ENCODE peak calls at places on chromosome 19, in nine cellular contexts. N, J, Z, T, H, S, V, L and X are unnamed samples.

GRCh38 chr19:8096071-8096470 is 43.5 kb downstream of the CCL25 start:
- DNase-seq in V (no peak), N (no peak), S (no peak), T (no peak), J (no peak), H (no peak), Z (no peak), L (no peak), X (no peak)

GRCh38 chr19:44663996-44664395 is 7.3 kb upstream of the CEACAM19 start:
- DNase-seq in Z (no peak), V (no peak), H (no peak), N (no peak), T (no peak), L (no peak), J (no peak), S (no peak), X (no peak)

GRCh38 chr19:33860691-33861090 is 64.0 kb downstream of the KCTD15 start:
- DNase-seq in Z (no peak), L (no peak), V (no peak), J (no peak), H (no peak), N (no peak), S (no peak), T (no peak), X (no peak)

GRCh38 chr19:38142176-38143035 is 81.6 kb downstream of the DPF1 start:
- DNase-seq in T (no peak), N (peak), V (peak), L (peak), J (peak), H (peak), Z (no peak), S (peak), X (peak)

GRCh38 chr19:32816555-32817099 is 52.9 kb downstream of the SLC7A9 start:
- DNase-seq in S (no peak), L (no peak), N (no peak), V (no peak), H (no peak), T (no peak), Z (no peak), J (no peak), X (no peak)

GRCh38 chr19:912181-913079 is 589 bp downstream of the R3HDM4 start:
- DNase-seq in H (peak), S (no peak), L (no peak), Z (no peak), T (no peak), V (no peak), J (peak), N (no peak), X (no peak)

GRCh38 chr19:31173991-31174390 is 175.2 kb downstream of the TSHZ3 start:
- DNase-seq in S (no peak), H (no peak), L (no peak), J (no peak), Z (no peak), N (no peak), T (no peak), V (no peak), X (no peak)

GRCh38 chr19:50772408-50773311 is 2.4 kb downstream of the GPR32 start:
- DNase-seq in V (no peak), H (no peak), L (peak), T (no peak), S (no peak), J (no peak), N (no peak), Z (no peak), X (peak)

GRCh38 chr19:49573009-49573408 is 7.3 kb downstream of the NOSIP start:
- DNase-seq in S (no peak), L (no peak), T (no peak), H (no peak), J (no peak), Z (no peak), N (no peak), V (no peak), X (no peak)

GRCh38 chr19:48249502-48250014 is 6.2 kb downstream of the CARD8 start:
- DNase-seq in H (peak), L (no peak), T (peak), Z (peak), S (no peak), N (no peak), J (no peak), V (no peak), X (no peak)

GRCh38 chr19:49761625-49762311 is 1.3 kb downstream of the TSKS start:
- DNase-seq in H (no peak), N (no peak), T (no peak), L (peak), J (no peak), S (peak), V (peak), Z (no peak), X (peak)

GRCh38 chr19:45470147-45471081 is 2.6 kb downstream of the FOSB start:
- DNase-seq in N (no peak), S (peak), T (peak), Z (peak), H (peak), J (peak), L (peak), V (peak), X (peak)

GRCh38 chr19:38647966-38648788 is 728 bp downstream of the ACTN4 start:
- DNase-seq in L (no peak), H (no peak), J (no peak), N (no peak), S (no peak), T (no peak), V (no peak), Z (no peak), X (peak)

GRCh38 chr19:3555653-3556422 is 1.5 kb downstream of the MFSD12 start:
- DNase-seq in Z (no peak), S (no peak), J (no peak), T (no peak), V (no peak), H (no peak), N (no peak), L (no peak), X (no peak)

GRCh38 chr19:46841458-46842083 is 9.1 kb downstream of the AP2S1 start:
- DNase-seq in H (no peak), V (peak), L (peak), T (peak), N (no peak), J (peak), S (peak), Z (peak), X (peak)

GRCh38 chr19:24159707-24160106 is 72.7 kb downstream of the ZNF254 start:
- DNase-seq in L (peak), V (peak), H (no peak), T (no peak), Z (no peak), J (peak), S (no peak), N (peak), X (no peak)

GRCh38 chr19:3969435-3970312 is 1.2 kb downstream of the DAPK3 start:
- DNase-seq in Z (peak), J (peak), V (peak), T (peak), L (peak), H (no peak), S (no peak), N (no peak), X (peak)

GRCh38 chr19:4052993-4053422 is 13.7 kb downstream of the ZBTB7A start:
- DNase-seq in Z (no peak), S (no peak), J (peak), H (no peak), L (no peak), N (no peak), V (no peak), T (no peak), X (no peak)

GRCh38 chr19:20558011-20558410 is 7.6 kb downstream of the ZNF737 start:
- DNase-seq in J (no peak), L (no peak), H (no peak), N (no peak), Z (no peak), V (no peak), T (no peak), S (no peak), X (no peak)

GRCh38 chr19:35251456-35251855 is 2.7 kb downstream of the LSR start:
- DNase-seq in S (no peak), J (no peak), H (no peak), N (no peak), V (no peak), T (no peak), L (no peak), Z (no peak), X (no peak)

GRCh38 chr19:439167-439900 is 21.5 kb downstream of the SHC2 start:
- DNase-seq in V (no peak), H (no peak), N (no peak), S (no peak), L (no peak), Z (no peak), T (no peak), J (no peak), X (no peak)

GRCh38 chr19:2962018-2962670 is 15.2 kb upstream of the TLE6 start:
- DNase-seq in S (no peak), T (no peak), Z (no peak), J (peak), V (peak), N (no peak), H (peak), L (peak), X (peak)

GRCh38 chr19:51480590-51480989 is 2.3 kb downstream of the CEACAM18 start:
- DNase-seq in N (peak), V (no peak), Z (no peak), S (no peak), L (no peak), H (no peak), J (no peak), T (no peak), X (no peak)

GRCh38 chr19:10871711-10872550 is 578 bp downstream of the CARM1 start:
- DNase-seq in V (no peak), Z (peak), J (peak), H (peak), S (peak), T (peak), L (no peak), N (no peak), X (no peak)

GRCh38 chr19:32397736-32398135 is 7.8 kb upstream of the DPY19L3 start:
- DNase-seq in S (no peak), H (no peak), T (no peak), J (peak), Z (no peak), N (no peak), V (peak), L (peak), X (peak)

GRCh38 chr19:42253245-42254082 is 1.5 kb downstream of the ERF start:
- DNase-seq in J (peak), V (peak), S (peak), Z (peak), L (peak), H (peak), T (peak), N (no peak), X (peak)

GRCh38 chr19:30229524-30230174 is 142.5 kb upstream of the ZNF536 start:
- DNase-seq in Z (no peak), J (no peak), S (no peak), H (no peak), T (no peak), L (peak), N (no peak), V (no peak), X (no peak)

GRCh38 chr19:41588497-41589209 is 12.7 kb downstream of the CEACAM21 start:
- DNase-seq in J (peak), N (no peak), H (no peak), V (peak), L (peak), T (no peak), Z (no peak), S (no peak), X (peak)

GRCh38 chr19:18086590-18087138 is at the start of gene IL12RB1:
- DNase-seq in N (no peak), S (no peak), J (no peak), V (no peak), H (peak), L (no peak), Z (no peak), T (no peak), X (no peak)

GRCh38 chr19:19545128-19545591 is 7.1 kb downstream of the CILP2 start:
- DNase-seq in V (no peak), N (no peak), H (no peak), S (no peak), J (no peak), T (no peak), Z (no peak), L (no peak), X (no peak)

GRCh38 chr19:41940443-41941409 is 12.5 kb upstream of the ERFL start:
- DNase-seq in T (no peak), N (no peak), L (no peak), S (no peak), Z (no peak), H (no peak), J (no peak), V (no peak), X (no peak)

GRCh38 chr19:36115453-36116343 is at the start of gene TBCB:
- DNase-seq in L (peak), T (peak), V (no peak), J (no peak), Z (no peak), S (no peak), H (peak), N (no peak), X (no peak)

GRCh38 chr19:43667524-43668405 is 2.2 kb downstream of the PLAUR start:
- DNase-seq in V (no peak), H (no peak), Z (no peak), S (peak), N (peak), T (peak), L (peak), J (no peak), X (no peak)

GRCh38 chr19:51016798-51017683 is 2.5 kb downstream of the KLK10 start:
- DNase-seq in L (peak), H (no peak), Z (no peak), S (no peak), T (peak), J (peak), V (no peak), N (peak), X (peak)

GRCh38 chr19:44113784-44114390 is 688 bp downstream of the ZNF225 start:
- DNase-seq in L (peak), V (no peak), S (no peak), T (peak), N (no peak), J (no peak), H (no peak), Z (no peak), X (no peak)

GRCh38 chr19:49861127-49861526 is 6.2 kb downstream of the PNKP start:
- DNase-seq in V (no peak), S (peak), J (peak), Z (no peak), H (no peak), L (no peak), N (no peak), T (no peak), X (no peak)

DNA sequence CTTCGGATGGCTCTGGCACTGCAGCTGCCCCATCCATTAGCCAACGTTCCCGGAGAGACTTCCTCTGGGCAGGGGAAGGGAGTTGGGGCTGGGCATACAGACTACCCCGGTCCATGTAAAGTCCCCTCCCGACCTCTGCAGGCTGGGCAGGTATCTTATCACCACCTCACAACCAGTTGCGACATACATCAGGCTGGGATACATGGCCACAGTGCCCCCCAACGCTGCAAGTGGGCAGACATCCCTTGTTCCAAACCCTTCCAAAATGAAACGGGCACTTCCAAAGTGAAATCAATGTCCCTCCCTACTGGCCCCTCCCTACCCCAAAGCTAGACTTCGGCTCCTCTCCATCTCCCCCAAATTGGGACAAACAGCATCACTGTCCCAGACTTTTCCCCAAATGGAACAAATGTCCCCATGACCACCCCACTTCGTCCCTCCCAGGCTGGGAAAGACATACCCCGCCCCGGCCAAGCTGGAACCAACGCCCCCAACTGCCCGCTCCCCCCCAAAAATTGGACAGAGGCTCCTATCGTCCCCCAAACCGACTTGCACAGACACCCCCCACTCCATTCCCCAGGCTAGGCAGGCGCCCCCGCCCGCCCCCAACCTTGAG is 5.0 kb downstream of the PALM3 start:
- DNase-seq in V (no peak), J (no peak), S (no peak), Z (no peak), N (no peak), T (no peak), L (no peak), H (no peak), X (no peak)
- H3K4me3 ChIP-seq in V (no peak), J (no peak), S (peak), Z (peak), N (peak), T (no peak), L (peak), H (peak), X (peak)

GRCh38 chr19:22422220-22422619 is at the start of gene ZNF98:
- DNase-seq in H (no peak), V (no peak), S (peak), N (no peak), Z (no peak), J (no peak), T (peak), L (no peak), X (no peak)
- H3K4me3 ChIP-seq in H (no peak), V (no peak), S (peak), N (no peak), Z (peak), J (no peak), T (peak), L (no peak), X (no peak)

GRCh38 chr19:40512473-40513344 is 45.9 kb downstream of the SPTBN4 start:
- DNase-seq in N (no peak), Z (no peak), J (peak), V (peak), H (no peak), T (no peak), L (peak), S (no peak), X (peak)
- H3K4me3 ChIP-seq in N (peak), Z (peak), J (no peak), V (no peak), H (no peak), T (no peak), L (no peak), S (no peak), X (no peak)

GRCh38 chr19:15450528-15450890 is 753 bp upstream of the WIZ start:
- DNase-seq in V (no peak), N (no peak), Z (no peak), L (no peak), T (no peak), J (no peak), S (no peak), H (no peak), X (no peak)

GRCh38 chr19:15454371-15454800 is 4.6 kb upstream of the WIZ start:
- DNase-seq in Z (no peak), V (no peak), L (no peak), N (no peak), S (no peak), H (no peak), T (no peak), J (no peak), X (no peak)

GRCh38 chr19:15453091-15453498 is 3.3 kb upstream of the WIZ start:
- DNase-seq in V (no peak), L (no peak), H (no peak), Z (no peak), N (no peak), J (no peak), S (no peak), T (no peak), X (peak)

GRCh38 chr19:15453906-15454305 is 4.2 kb upstream of the WIZ start:
- DNase-seq in J (no peak), S (no peak), N (no peak), V (no peak), Z (peak), T (no peak), H (no peak), L (no peak), X (no peak)

GRCh38 chr19:15452111-15453047 is 2.6 kb upstream of the WIZ start:
- DNase-seq in T (peak), V (peak), J (peak), H (peak), S (peak), N (peak), Z (peak), L (peak), X (peak)
- H3K4me3 ChIP-seq in T (peak), V (peak), J (peak), H (no peak), S (peak), N (peak), Z (peak), L (peak), X (peak)

DNA sequence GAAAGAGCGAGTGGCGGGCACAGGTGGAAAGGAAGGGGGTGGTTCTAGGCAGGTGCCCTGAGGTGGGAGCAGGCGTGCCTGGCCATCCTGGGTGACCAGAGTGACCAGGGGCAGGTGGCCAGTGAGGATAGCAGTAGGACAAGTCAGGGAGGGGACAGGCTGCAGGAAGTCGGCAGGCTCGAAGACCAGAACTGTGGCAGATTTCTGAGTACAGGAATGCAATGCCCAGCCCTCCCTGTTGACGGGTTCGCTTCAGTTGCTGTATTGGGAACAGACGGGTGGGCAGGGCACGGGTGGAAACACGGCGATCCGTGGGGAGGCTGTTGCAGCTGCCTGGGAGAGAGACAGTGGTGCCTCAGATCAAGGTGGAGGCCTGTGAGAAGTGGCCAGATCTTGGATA is 1.9 kb downstream of the ZNF628 start:
- DNase-seq in Z (no peak), T (no peak), L (no peak), V (no peak), N (no peak), S (no peak), H (no peak), J (no peak), X (no peak)
- H3K4me3 ChIP-seq in Z (no peak), T (no peak), L (no peak), V (no peak), N (no peak), S (no peak), H (no peak), J (no peak), X (no peak)

GRCh38 chr19:9863759-9864158 is 28.6 kb downstream of the PIN1 start:
- DNase-seq in S (no peak), H (no peak), J (no peak), Z (no peak), T (no peak), N (no peak), L (no peak), V (no peak), X (no peak)
- H3K4me3 ChIP-seq in S (no peak), H (no peak), J (no peak), Z (no peak), T (no peak), N (no peak), L (no peak), V (no peak), X (no peak)